ENCODE peak calls at places on chromosomes 11 and 22, in seven cellular contexts. One of them, this sample, is unnamed. For H3K79me1, the result is how much of the 10 kb centered on the place peaks cover.

GRCh38 chr11:2825886-2826678 is 59.5 kb downstream of the CDKN1C start:
- DNase-seq in mesenchymal stem cell: peak
- DNase-seq in H9: no peak
- DNase-seq in mesendoderm: peak
- DNase-seq in H1: peak
- DNase-seq in trophoblast cell: peak
- DNase-seq in IMR-90: peak
- DNase-seq in this sample: peak

GRCh38 chr11:64090811-64091516 is 55.2 kb downstream of the FLRT1 start:
- DNase-seq in H1: no peak
- DNase-seq in IMR-90: peak
- DNase-seq in H9: no peak
- DNase-seq in trophoblast cell: peak
- DNase-seq in mesenchymal stem cell: peak
- DNase-seq in mesendoderm: peak
- DNase-seq in this sample: no peak

GRCh38 chr11:43830928-43831440 is 49.6 kb upstream of the ALKBH3 start:
- DNase-seq in trophoblast cell: peak
- DNase-seq in H1: peak
- DNase-seq in mesenchymal stem cell: peak
- DNase-seq in mesendoderm: peak
- DNase-seq in IMR-90: peak
- DNase-seq in H9: no peak
- DNase-seq in this sample: peak

GRCh38 chr22:48224332-48224731 is 1461.9 kb downstream of the TBC1D22A start:
- DNase-seq in trophoblast cell: no peak
- DNase-seq in mesendoderm: no peak
- DNase-seq in IMR-90: no peak
- DNase-seq in H9: no peak
- DNase-seq in H1: no peak
- DNase-seq in mesenchymal stem cell: no peak
- DNase-seq in this sample: no peak

GRCh38 chr11:34502949-34503348 is 10.6 kb downstream of the ELF5 start:
- DNase-seq in H9: no peak
- DNase-seq in H1: no peak
- DNase-seq in IMR-90: peak
- DNase-seq in mesenchymal stem cell: no peak
- DNase-seq in trophoblast cell: no peak
- DNase-seq in mesendoderm: no peak
- DNase-seq in this sample: no peak

GRCh38 chr11:88098289-88098688 is 77.0 kb downstream of the RAB38 start:
- DNase-seq in H1: no peak
- DNase-seq in trophoblast cell: no peak
- DNase-seq in IMR-90: no peak
- DNase-seq in H9: no peak
- DNase-seq in mesenchymal stem cell: no peak
- DNase-seq in mesendoderm: no peak
- DNase-seq in this sample: no peak

GRCh38 chr22:36017661-36018091 is 10.9 kb downstream of the RBFOX2 start:
- DNase-seq in IMR-90: no peak
- DNase-seq in mesenchymal stem cell: no peak
- DNase-seq in trophoblast cell: no peak
- DNase-seq in mesendoderm: peak
- DNase-seq in H9: no peak
- DNase-seq in H1: no peak
- DNase-seq in this sample: no peak

GRCh38 chr11:106399624-106400023 is 322.2 kb downstream of the AASDHPPT start:
- DNase-seq in trophoblast cell: no peak
- DNase-seq in H9: no peak
- DNase-seq in mesendoderm: no peak
- DNase-seq in mesenchymal stem cell: no peak
- DNase-seq in H1: no peak
- DNase-seq in IMR-90: peak
- DNase-seq in this sample: no peak

GRCh38 chr11:101128571-101129202 is 926 bp downstream of the PGR start:
- DNase-seq in H9: peak
- DNase-seq in IMR-90: no peak
- DNase-seq in H1: no peak
- DNase-seq in mesendoderm: no peak
- DNase-seq in trophoblast cell: no peak
- DNase-seq in mesenchymal stem cell: peak
- DNase-seq in this sample: peak

GRCh38 chr22:31044262-31044861 is 36.8 kb upstream of the SMTN start:
- DNase-seq in mesendoderm: no peak
- DNase-seq in trophoblast cell: no peak
- DNase-seq in mesenchymal stem cell: no peak
- DNase-seq in H1: no peak
- DNase-seq in H9: peak
- DNase-seq in IMR-90: peak
- DNase-seq in this sample: no peak

GRCh38 chr11:65412271-65413076 is 10.1 kb upstream of the NEAT1 start:
- DNase-seq in IMR-90: no peak
- DNase-seq in mesenchymal stem cell: no peak
- DNase-seq in trophoblast cell: no peak
- DNase-seq in H9: no peak
- DNase-seq in mesendoderm: no peak
- DNase-seq in H1: no peak
- DNase-seq in this sample: no peak

GRCh38 chr11:93591247-93591898 is 48.2 kb upstream of the SMCO4 start:
- DNase-seq in H1: no peak
- DNase-seq in trophoblast cell: peak
- DNase-seq in mesendoderm: peak
- DNase-seq in H9: no peak
- DNase-seq in mesenchymal stem cell: peak
- DNase-seq in IMR-90: peak
- DNase-seq in this sample: no peak

GRCh38 chr11:117658809-117659208 is 138.2 kb downstream of the DSCAML1 start:
- DNase-seq in H1: no peak
- DNase-seq in mesendoderm: no peak
- DNase-seq in trophoblast cell: no peak
- DNase-seq in IMR-90: no peak
- DNase-seq in H9: no peak
- DNase-seq in mesenchymal stem cell: no peak
- DNase-seq in this sample: no peak

GRCh38 chr11:36492724-36493304 is 17.3 kb downstream of the TRAF6 start:
- DNase-seq in IMR-90: peak
- DNase-seq in mesendoderm: peak
- DNase-seq in H9: no peak
- DNase-seq in mesenchymal stem cell: peak
- DNase-seq in H1: no peak
- DNase-seq in trophoblast cell: peak
- DNase-seq in this sample: peak

DNA sequence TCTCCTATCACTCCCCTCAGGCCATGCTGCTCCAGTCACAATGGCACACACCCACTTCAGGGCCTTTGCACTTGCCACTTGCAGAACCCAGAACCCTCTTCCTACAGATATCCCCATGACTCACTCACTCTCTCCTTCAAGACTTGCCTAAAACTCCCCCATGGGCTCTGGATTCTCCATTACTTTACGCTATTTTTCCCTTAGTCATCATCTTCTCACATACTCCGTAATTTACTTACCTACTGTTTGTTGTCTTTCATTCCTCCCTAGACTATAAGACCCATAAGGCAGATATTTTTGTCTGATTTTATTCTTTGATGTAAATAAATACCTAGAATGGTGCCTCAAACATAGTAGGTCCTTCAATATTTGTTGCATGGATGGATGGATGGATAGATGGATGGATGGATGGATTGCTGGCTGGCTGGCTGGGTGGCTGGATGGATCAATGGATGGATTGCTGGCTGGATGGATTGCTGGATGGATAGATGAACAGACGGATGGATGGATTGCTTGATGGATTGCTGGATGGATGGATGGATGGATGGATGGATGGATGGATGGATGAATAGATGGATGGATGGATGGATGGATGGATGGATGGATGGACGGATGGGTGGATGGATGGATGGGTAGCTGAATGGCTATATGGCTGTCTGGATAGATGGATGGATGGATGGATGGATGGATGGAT is 94.7 kb upstream of the NAV2 start:
- DNase-seq in mesenchymal stem cell: no peak
- DNase-seq in trophoblast cell: no peak
- DNase-seq in H1: no peak
- DNase-seq in H9: no peak
- DNase-seq in IMR-90: no peak
- DNase-seq in mesendoderm: no peak
- DNase-seq in this sample: no peak
- H3K79me1 ChIP-seq in mesenchymal stem cell: under half
- H3K79me1 ChIP-seq in trophoblast cell: under half
- H3K79me1 ChIP-seq in H1: under half
- H3K79me1 ChIP-seq in H9: under half
- H3K79me1 ChIP-seq in IMR-90: under half
- H3K79me1 ChIP-seq in mesendoderm: under half
- H3K79me1 ChIP-seq in this sample: under half

DNA sequence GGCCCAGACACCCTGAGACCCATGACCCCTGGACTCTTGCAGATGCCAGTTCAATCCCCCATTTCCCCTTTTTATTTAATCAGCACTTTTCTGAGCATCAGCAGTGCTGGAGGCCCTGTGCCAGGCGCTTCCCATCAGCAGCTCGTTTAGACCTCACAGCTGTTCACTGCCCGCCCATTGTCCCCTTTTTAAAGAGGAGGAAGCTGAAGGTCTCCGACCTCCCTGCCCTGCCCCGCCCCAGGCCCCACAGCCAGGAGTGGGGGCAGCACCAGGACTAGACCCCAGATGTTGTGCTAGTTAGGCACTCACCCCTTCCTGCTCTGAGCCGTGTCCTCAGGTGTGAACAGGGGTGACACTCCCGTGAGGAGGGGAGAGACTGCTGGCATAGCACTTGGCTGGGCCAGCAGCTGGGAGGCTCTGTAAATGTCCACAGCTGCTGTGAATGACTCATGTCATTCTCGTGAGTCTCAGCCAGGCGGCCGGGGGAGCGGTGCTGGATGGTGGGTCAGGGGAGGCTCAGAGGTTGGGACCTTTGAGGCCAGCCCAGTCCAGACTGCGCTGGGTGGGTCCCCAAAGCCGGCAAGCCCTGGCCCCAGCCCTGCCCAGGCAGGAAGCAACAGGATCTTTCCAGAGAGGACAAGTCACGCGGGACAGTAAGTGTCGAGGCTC is 19.9 kb downstream of the EMID1 start:
- DNase-seq in mesendoderm: no peak
- DNase-seq in mesenchymal stem cell: peak
- DNase-seq in H9: no peak
- DNase-seq in IMR-90: peak
- DNase-seq in H1: no peak
- DNase-seq in trophoblast cell: peak
- DNase-seq in this sample: no peak
- H3K79me1 ChIP-seq in mesendoderm: under half
- H3K79me1 ChIP-seq in mesenchymal stem cell: under half
- H3K79me1 ChIP-seq in H9: under half
- H3K79me1 ChIP-seq in IMR-90: under half
- H3K79me1 ChIP-seq in H1: under half
- H3K79me1 ChIP-seq in trophoblast cell: under half
- H3K79me1 ChIP-seq in this sample: under half

GRCh38 chr11:11512502-11512901 is 109.3 kb downstream of the GALNT18 start:
- DNase-seq in mesendoderm: no peak
- DNase-seq in trophoblast cell: no peak
- DNase-seq in H1: no peak
- DNase-seq in mesenchymal stem cell: no peak
- DNase-seq in IMR-90: no peak
- DNase-seq in H9: no peak
- DNase-seq in this sample: no peak

GRCh38 chr11:11512090-11512489 is 109.7 kb downstream of the GALNT18 start:
- DNase-seq in mesenchymal stem cell: no peak
- DNase-seq in trophoblast cell: no peak
- DNase-seq in H9: no peak
- DNase-seq in H1: no peak
- DNase-seq in mesendoderm: no peak
- DNase-seq in IMR-90: no peak
- DNase-seq in this sample: no peak

GRCh38 chr11:11513438-11513837 is 108.4 kb downstream of the GALNT18 start:
- DNase-seq in IMR-90: no peak
- DNase-seq in H1: no peak
- DNase-seq in H9: no peak
- DNase-seq in mesendoderm: no peak
- DNase-seq in mesenchymal stem cell: peak
- DNase-seq in trophoblast cell: no peak
- DNase-seq in this sample: no peak

GRCh38 chr11:11512929-11513328 is 108.9 kb downstream of the GALNT18 start:
- DNase-seq in trophoblast cell: no peak
- DNase-seq in IMR-90: no peak
- DNase-seq in mesenchymal stem cell: no peak
- DNase-seq in H1: no peak
- DNase-seq in H9: no peak
- DNase-seq in mesendoderm: no peak
- DNase-seq in this sample: no peak

DNA sequence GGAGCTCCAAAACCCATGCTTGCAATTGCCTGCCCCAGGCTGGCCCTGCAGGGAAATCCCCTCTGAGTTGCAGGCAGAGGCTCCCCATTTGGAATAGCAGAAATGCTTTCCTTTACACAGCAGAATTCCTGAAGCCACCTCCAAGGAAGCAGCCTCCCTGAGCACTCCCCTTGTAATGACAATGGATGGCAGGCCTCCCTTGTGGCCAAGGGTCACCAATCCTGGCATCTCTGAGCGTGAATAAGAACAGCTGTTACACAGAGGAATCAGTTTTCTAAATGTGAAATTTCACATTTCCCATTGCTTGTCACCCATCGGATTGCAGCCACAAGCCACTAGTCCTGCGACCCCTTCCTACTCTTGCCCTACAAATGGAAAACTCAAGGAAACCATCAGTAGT is 107.6 kb downstream of the GALNT18 start:
- DNase-seq in H1: peak
- DNase-seq in mesenchymal stem cell: no peak
- DNase-seq in H9: peak
- DNase-seq in trophoblast cell: peak
- DNase-seq in IMR-90: no peak
- DNase-seq in mesendoderm: peak
- DNase-seq in this sample: no peak
- H3K79me1 ChIP-seq in H1: under half
- H3K79me1 ChIP-seq in mesenchymal stem cell: under half
- H3K79me1 ChIP-seq in H9: under half
- H3K79me1 ChIP-seq in trophoblast cell: under half
- H3K79me1 ChIP-seq in IMR-90: under half
- H3K79me1 ChIP-seq in mesendoderm: under half
- H3K79me1 ChIP-seq in this sample: under half

DNA sequence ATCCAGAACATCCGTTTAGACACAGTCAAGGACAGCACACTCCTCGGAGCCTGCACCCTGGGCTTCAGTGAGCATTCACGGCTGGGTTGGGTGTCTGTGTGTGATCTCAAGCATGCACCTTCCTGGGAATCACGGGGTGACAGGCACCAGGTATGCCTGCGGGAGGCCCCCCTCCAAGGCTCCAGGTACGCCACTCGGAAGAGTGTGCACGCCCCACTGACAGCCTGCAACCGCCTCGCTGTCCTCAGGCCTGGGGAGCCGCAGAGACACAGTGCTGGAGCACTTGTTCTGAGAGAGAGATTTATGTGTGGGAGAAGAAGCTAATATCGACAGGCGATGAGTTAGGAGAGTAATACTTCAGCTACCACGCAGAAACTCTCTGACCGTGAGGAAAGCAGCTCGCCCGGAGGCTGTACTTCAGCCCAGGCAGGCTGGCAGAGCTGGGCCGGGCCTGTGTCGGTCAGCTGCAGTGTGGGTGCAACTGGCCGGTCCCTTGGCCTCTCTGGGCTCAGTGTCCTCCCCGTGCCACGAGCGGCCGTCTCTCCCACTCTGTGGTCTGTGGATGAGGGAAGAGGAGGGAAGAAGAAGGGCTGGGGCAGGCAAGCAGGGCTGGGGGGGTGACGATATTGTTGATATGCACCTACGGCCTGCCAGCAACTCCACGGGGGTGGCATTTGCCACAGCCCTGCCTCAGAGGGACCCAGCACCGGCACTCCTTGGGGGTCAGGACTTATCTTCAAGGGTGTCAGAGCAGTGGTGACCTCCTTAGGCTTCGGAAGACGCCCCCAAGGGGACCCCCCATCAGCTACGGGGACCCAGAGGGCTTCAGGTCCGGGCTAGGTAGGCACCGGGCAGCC is 7.3 kb downstream of the B3GAT1 start:
- DNase-seq in trophoblast cell: no peak
- DNase-seq in IMR-90: no peak
- DNase-seq in mesendoderm: no peak
- DNase-seq in H1: no peak
- DNase-seq in mesenchymal stem cell: no peak
- DNase-seq in H9: no peak
- DNase-seq in this sample: no peak
- H3K79me1 ChIP-seq in trophoblast cell: under half
- H3K79me1 ChIP-seq in IMR-90: under half
- H3K79me1 ChIP-seq in mesendoderm: under half
- H3K79me1 ChIP-seq in H1: under half
- H3K79me1 ChIP-seq in mesenchymal stem cell: under half
- H3K79me1 ChIP-seq in H9: under half
- H3K79me1 ChIP-seq in this sample: under half